ENCODE peak calls at places on chromosomes 6 and 20, in nine cellular contexts. One of them, this sample, is unnamed.

GRCh38 chr6:101445527-101445926 is 52.0 kb downstream of the GRIK2 start:
- DNase-seq in RPMI7951: peak; percentile 11
- DNase-seq in NCI-H345: no peak
- DNase-seq in PC-3: peak; percentile 28
- DNase-seq in KG1: no peak
- DNase-seq in Calu3: no peak
- DNase-seq in HAP-1: no peak
- DNase-seq in activated T-cell treated with anti-CD3 and anti-CD28 coated beads, Interleukin-2, amount 50 U/mL, for 72 hours: no peak
- DNase-seq in GM12865: no peak
- DNase-seq in this sample: no peak

GRCh38 chr20:34993941-34994508 is 38.4 kb downstream of the MYH7B start:
- DNase-seq in activated T-cell treated with anti-CD3 and anti-CD28 coated beads, Interleukin-2, amount 50 U/mL, for 72 hours: no peak
- DNase-seq in NCI-H345: no peak
- DNase-seq in PC-3: no peak
- DNase-seq in RPMI7951: no peak
- DNase-seq in HAP-1: no peak
- DNase-seq in KG1: no peak
- DNase-seq in GM12865: no peak
- DNase-seq in Calu3: no peak
- DNase-seq in this sample: no peak

GRCh38 chr20:49982072-49982345 is 771 bp upstream of the SNAI1 start:
- DNase-seq in activated T-cell treated with anti-CD3 and anti-CD28 coated beads, Interleukin-2, amount 50 U/mL, for 72 hours: no peak
- DNase-seq in GM12865: no peak
- DNase-seq in KG1: no peak
- DNase-seq in NCI-H345: no peak
- DNase-seq in RPMI7951: no peak
- DNase-seq in PC-3: no peak
- DNase-seq in HAP-1: no peak
- DNase-seq in Calu3: no peak
- DNase-seq in this sample: no peak

GRCh38 chr20:34996243-34996984 is 40.7 kb downstream of the MYH7B start:
- DNase-seq in KG1: no peak
- DNase-seq in HAP-1: no peak
- DNase-seq in NCI-H345: no peak
- DNase-seq in PC-3: no peak
- DNase-seq in GM12865: no peak
- DNase-seq in Calu3: no peak
- DNase-seq in activated T-cell treated with anti-CD3 and anti-CD28 coated beads, Interleukin-2, amount 50 U/mL, for 72 hours: no peak
- DNase-seq in RPMI7951: no peak
- DNase-seq in this sample: no peak

GRCh38 chr20:49385471-49385870 is 97.0 kb downstream of the KCNB1 start:
- DNase-seq in HAP-1: peak; percentile 49
- DNase-seq in PC-3: peak; percentile 59
- DNase-seq in NCI-H345: peak; percentile 30
- DNase-seq in Calu3: peak; percentile 53
- DNase-seq in GM12865: peak; percentile 29
- DNase-seq in activated T-cell treated with anti-CD3 and anti-CD28 coated beads, Interleukin-2, amount 50 U/mL, for 72 hours: peak; percentile 3
- DNase-seq in RPMI7951: peak; percentile 71
- DNase-seq in KG1: no peak
- DNase-seq in this sample: no peak

GRCh38 chr20:34703573-34704176 is 469 bp upstream of the TP53INP2 start:
- DNase-seq in RPMI7951: peak; percentile 38
- DNase-seq in activated T-cell treated with anti-CD3 and anti-CD28 coated beads, Interleukin-2, amount 50 U/mL, for 72 hours: no peak
- DNase-seq in Calu3: peak; percentile 44
- DNase-seq in PC-3: peak; percentile 48
- DNase-seq in NCI-H345: peak; percentile 40
- DNase-seq in KG1: no peak
- DNase-seq in GM12865: no peak
- DNase-seq in HAP-1: no peak
- DNase-seq in this sample: no peak

GRCh38 chr20:24657211-24657610 is 187.8 kb downstream of the SYNDIG1 start:
- DNase-seq in HAP-1: no peak
- DNase-seq in KG1: no peak
- DNase-seq in NCI-H345: no peak
- DNase-seq in activated T-cell treated with anti-CD3 and anti-CD28 coated beads, Interleukin-2, amount 50 U/mL, for 72 hours: no peak
- DNase-seq in GM12865: no peak
- DNase-seq in Calu3: no peak
- DNase-seq in RPMI7951: peak; percentile 83
- DNase-seq in PC-3: peak; percentile 81
- DNase-seq in this sample: no peak

GRCh38 chr20:2246081-2246491 is 49.7 kb upstream of the TGM3 start:
- DNase-seq in GM12865: no peak
- DNase-seq in NCI-H345: peak; percentile 37
- DNase-seq in RPMI7951: no peak
- DNase-seq in KG1: no peak
- DNase-seq in Calu3: no peak
- DNase-seq in PC-3: no peak
- DNase-seq in HAP-1: peak; percentile 69
- DNase-seq in activated T-cell treated with anti-CD3 and anti-CD28 coated beads, Interleukin-2, amount 50 U/mL, for 72 hours: no peak
- DNase-seq in this sample: no peak

GRCh38 chr20:15977026-15977425 is 596.2 kb downstream of the KIF16B start:
- DNase-seq in RPMI7951: no peak
- DNase-seq in GM12865: no peak
- DNase-seq in NCI-H345: no peak
- DNase-seq in PC-3: no peak
- DNase-seq in KG1: no peak
- DNase-seq in activated T-cell treated with anti-CD3 and anti-CD28 coated beads, Interleukin-2, amount 50 U/mL, for 72 hours: no peak
- DNase-seq in Calu3: no peak
- DNase-seq in HAP-1: no peak
- DNase-seq in this sample: no peak

GRCh38 chr6:35739645-35740517 is 3.0 kb downstream of the ARMC12 start:
- DNase-seq in Calu3: no peak
- DNase-seq in KG1: no peak
- DNase-seq in PC-3: no peak
- DNase-seq in GM12865: no peak
- DNase-seq in activated T-cell treated with anti-CD3 and anti-CD28 coated beads, Interleukin-2, amount 50 U/mL, for 72 hours: no peak
- DNase-seq in RPMI7951: no peak
- DNase-seq in HAP-1: peak; percentile 91
- DNase-seq in NCI-H345: no peak
- DNase-seq in this sample: no peak

GRCh38 chr6:21595951-21596378 is 2.4 kb downstream of the SOX4 start:
- DNase-seq in RPMI7951: no peak
- DNase-seq in HAP-1: no peak
- DNase-seq in KG1: no peak
- DNase-seq in PC-3: no peak
- DNase-seq in GM12865: no peak
- DNase-seq in NCI-H345: peak; percentile 31
- DNase-seq in activated T-cell treated with anti-CD3 and anti-CD28 coated beads, Interleukin-2, amount 50 U/mL, for 72 hours: peak; percentile 29
- DNase-seq in Calu3: peak; percentile 48
- DNase-seq in this sample: no peak

GRCh38 chr6:3409699-3410384 is 47.0 kb downstream of the SLC22A23 start:
- DNase-seq in NCI-H345: no peak
- DNase-seq in HAP-1: no peak
- DNase-seq in KG1: no peak
- DNase-seq in activated T-cell treated with anti-CD3 and anti-CD28 coated beads, Interleukin-2, amount 50 U/mL, for 72 hours: no peak
- DNase-seq in GM12865: no peak
- DNase-seq in RPMI7951: no peak
- DNase-seq in Calu3: peak; percentile 20
- DNase-seq in PC-3: no peak
- DNase-seq in this sample: no peak

GRCh38 chr6:102619585-102619984 is 1226.1 kb downstream of the GRIK2 start:
- DNase-seq in KG1: no peak
- DNase-seq in GM12865: no peak
- DNase-seq in activated T-cell treated with anti-CD3 and anti-CD28 coated beads, Interleukin-2, amount 50 U/mL, for 72 hours: no peak
- DNase-seq in PC-3: peak; percentile 5
- DNase-seq in RPMI7951: no peak
- DNase-seq in HAP-1: peak; percentile 42
- DNase-seq in Calu3: no peak
- DNase-seq in NCI-H345: no peak
- DNase-seq in this sample: no peak

GRCh38 chr6:135651964-135652755 is 154.6 kb upstream of the AHI1 start:
- DNase-seq in KG1: peak; percentile 16
- DNase-seq in activated T-cell treated with anti-CD3 and anti-CD28 coated beads, Interleukin-2, amount 50 U/mL, for 72 hours: no peak
- DNase-seq in HAP-1: no peak
- DNase-seq in PC-3: no peak
- DNase-seq in RPMI7951: no peak
- DNase-seq in Calu3: no peak
- DNase-seq in NCI-H345: no peak
- DNase-seq in GM12865: peak; percentile 66
- DNase-seq in this sample: no peak

GRCh38 chr6:17589402-17590116 is 10.5 kb upstream of the FAM8A1 start:
- DNase-seq in PC-3: peak; percentile 93
- DNase-seq in KG1: no peak
- DNase-seq in Calu3: peak; percentile 59
- DNase-seq in NCI-H345: no peak
- DNase-seq in HAP-1: no peak
- DNase-seq in RPMI7951: peak; percentile 82
- DNase-seq in GM12865: peak; percentile 24
- DNase-seq in activated T-cell treated with anti-CD3 and anti-CD28 coated beads, Interleukin-2, amount 50 U/mL, for 72 hours: no peak
- DNase-seq in this sample: no peak

GRCh38 chr6:17666646-17667045 is 40.1 kb downstream of the NUP153 start:
- DNase-seq in NCI-H345: no peak
- DNase-seq in HAP-1: peak; percentile 17
- DNase-seq in KG1: no peak
- DNase-seq in GM12865: no peak
- DNase-seq in activated T-cell treated with anti-CD3 and anti-CD28 coated beads, Interleukin-2, amount 50 U/mL, for 72 hours: no peak
- DNase-seq in PC-3: no peak
- DNase-seq in Calu3: no peak
- DNase-seq in RPMI7951: peak; percentile 28
- DNase-seq in this sample: no peak

GRCh38 chr6:30885999-30886896 is 1.9 kb downstream of the DDR1 start:
- DNase-seq in RPMI7951: peak; percentile 97
- DNase-seq in KG1: no peak
- DNase-seq in Calu3: peak; percentile 87
- DNase-seq in HAP-1: peak; percentile 63
- DNase-seq in activated T-cell treated with anti-CD3 and anti-CD28 coated beads, Interleukin-2, amount 50 U/mL, for 72 hours: no peak
- DNase-seq in GM12865: no peak
- DNase-seq in NCI-H345: peak; percentile 81
- DNase-seq in PC-3: peak; percentile 90
- DNase-seq in this sample: no peak

GRCh38 chr6:144449911-144450690 is 165.0 kb downstream of the UTRN start:
- DNase-seq in NCI-H345: no peak
- DNase-seq in GM12865: no peak
- DNase-seq in PC-3: no peak
- DNase-seq in RPMI7951: no peak
- DNase-seq in KG1: no peak
- DNase-seq in activated T-cell treated with anti-CD3 and anti-CD28 coated beads, Interleukin-2, amount 50 U/mL, for 72 hours: no peak
- DNase-seq in HAP-1: no peak
- DNase-seq in Calu3: no peak
- DNase-seq in this sample: no peak

GRCh38 chr6:41767112-41767946 is 12.4 kb downstream of the FRS3 start:
- DNase-seq in KG1: no peak
- DNase-seq in activated T-cell treated with anti-CD3 and anti-CD28 coated beads, Interleukin-2, amount 50 U/mL, for 72 hours: no peak
- DNase-seq in GM12865: no peak
- DNase-seq in PC-3: peak; percentile 93
- DNase-seq in HAP-1: peak; percentile 22
- DNase-seq in RPMI7951: peak; percentile 92
- DNase-seq in Calu3: peak; percentile 79
- DNase-seq in NCI-H345: no peak
- DNase-seq in this sample: no peak

GRCh38 chr20:3013771-3014170 is 29.7 kb upstream of the GNRH2 start:
- DNase-seq in Calu3: no peak
- DNase-seq in RPMI7951: no peak
- DNase-seq in KG1: no peak
- DNase-seq in activated T-cell treated with anti-CD3 and anti-CD28 coated beads, Interleukin-2, amount 50 U/mL, for 72 hours: no peak
- DNase-seq in PC-3: no peak
- DNase-seq in GM12865: no peak
- DNase-seq in HAP-1: no peak
- DNase-seq in NCI-H345: no peak
- DNase-seq in this sample: no peak

GRCh38 chr20:17747431-17747846 is 47.7 kb downstream of the BANF2 start:
- DNase-seq in activated T-cell treated with anti-CD3 and anti-CD28 coated beads, Interleukin-2, amount 50 U/mL, for 72 hours: no peak
- DNase-seq in KG1: no peak
- DNase-seq in HAP-1: no peak
- DNase-seq in NCI-H345: no peak
- DNase-seq in RPMI7951: peak; percentile 93
- DNase-seq in Calu3: peak; percentile 5
- DNase-seq in GM12865: peak; percentile 16
- DNase-seq in PC-3: peak; percentile 89
- DNase-seq in this sample: no peak

GRCh38 chr6:167858086-167858591 is 31.4 kb downstream of the AFDN start:
- DNase-seq in KG1: no peak
- DNase-seq in GM12865: no peak
- DNase-seq in RPMI7951: peak; percentile 73
- DNase-seq in NCI-H345: no peak
- DNase-seq in Calu3: no peak
- DNase-seq in HAP-1: no peak
- DNase-seq in activated T-cell treated with anti-CD3 and anti-CD28 coated beads, Interleukin-2, amount 50 U/mL, for 72 hours: no peak
- DNase-seq in PC-3: no peak
- DNase-seq in this sample: no peak

GRCh38 chr6:142318714-142319113 is 16.9 kb downstream of the ADGRG6 start:
- DNase-seq in RPMI7951: no peak
- DNase-seq in HAP-1: no peak
- DNase-seq in GM12865: no peak
- DNase-seq in Calu3: no peak
- DNase-seq in KG1: no peak
- DNase-seq in NCI-H345: no peak
- DNase-seq in PC-3: no peak
- DNase-seq in activated T-cell treated with anti-CD3 and anti-CD28 coated beads, Interleukin-2, amount 50 U/mL, for 72 hours: no peak
- DNase-seq in this sample: no peak

GRCh38 chr20:11516448-11516847 is 401.2 kb upstream of the BTBD3 start:
- DNase-seq in HAP-1: no peak
- DNase-seq in NCI-H345: no peak
- DNase-seq in GM12865: no peak
- DNase-seq in Calu3: no peak
- DNase-seq in KG1: no peak
- DNase-seq in PC-3: no peak
- DNase-seq in RPMI7951: no peak
- DNase-seq in activated T-cell treated with anti-CD3 and anti-CD28 coated beads, Interleukin-2, amount 50 U/mL, for 72 hours: no peak
- DNase-seq in this sample: no peak

GRCh38 chr20:23664954-23665353 is 23.9 kb downstream of the CST4 start:
- DNase-seq in PC-3: no peak
- DNase-seq in GM12865: no peak
- DNase-seq in RPMI7951: no peak
- DNase-seq in NCI-H345: no peak
- DNase-seq in HAP-1: no peak
- DNase-seq in activated T-cell treated with anti-CD3 and anti-CD28 coated beads, Interleukin-2, amount 50 U/mL, for 72 hours: no peak
- DNase-seq in KG1: no peak
- DNase-seq in Calu3: no peak
- DNase-seq in this sample: no peak

GRCh38 chr6:161137839-161138544 is 135.9 kb downstream of the AGPAT4 start:
- DNase-seq in PC-3: peak; percentile 77
- DNase-seq in Calu3: no peak
- DNase-seq in HAP-1: no peak
- DNase-seq in GM12865: no peak
- DNase-seq in activated T-cell treated with anti-CD3 and anti-CD28 coated beads, Interleukin-2, amount 50 U/mL, for 72 hours: no peak
- DNase-seq in KG1: no peak
- DNase-seq in RPMI7951: peak; percentile 42
- DNase-seq in NCI-H345: no peak
- DNase-seq in this sample: no peak

GRCh38 chr6:118639054-118639964 is 12.1 kb downstream of the CEP85L start:
- DNase-seq in HAP-1: no peak
- DNase-seq in KG1: no peak
- DNase-seq in NCI-H345: no peak
- DNase-seq in GM12865: peak; percentile 27
- DNase-seq in Calu3: no peak
- DNase-seq in activated T-cell treated with anti-CD3 and anti-CD28 coated beads, Interleukin-2, amount 50 U/mL, for 72 hours: no peak
- DNase-seq in PC-3: no peak
- DNase-seq in RPMI7951: no peak
- DNase-seq in this sample: no peak

GRCh38 chr6:131398176-131398575 is 174.8 kb upstream of the ARG1 start:
- DNase-seq in KG1: no peak
- DNase-seq in HAP-1: no peak
- DNase-seq in GM12865: no peak
- DNase-seq in Calu3: peak; percentile 38
- DNase-seq in NCI-H345: no peak
- DNase-seq in RPMI7951: no peak
- DNase-seq in PC-3: no peak
- DNase-seq in activated T-cell treated with anti-CD3 and anti-CD28 coated beads, Interleukin-2, amount 50 U/mL, for 72 hours: no peak
- DNase-seq in this sample: no peak

GRCh38 chr6:9535106-9535505 is 879.8 kb downstream of the TFAP2A start:
- DNase-seq in NCI-H345: no peak
- DNase-seq in HAP-1: no peak
- DNase-seq in GM12865: no peak
- DNase-seq in KG1: no peak
- DNase-seq in PC-3: no peak
- DNase-seq in activated T-cell treated with anti-CD3 and anti-CD28 coated beads, Interleukin-2, amount 50 U/mL, for 72 hours: no peak
- DNase-seq in Calu3: no peak
- DNase-seq in RPMI7951: no peak
- DNase-seq in this sample: no peak

GRCh38 chr20:36092424-36093024 is 62.0 kb upstream of the EPB41L1 start:
- DNase-seq in PC-3: peak; percentile 25
- DNase-seq in KG1: no peak
- DNase-seq in Calu3: peak; percentile 72
- DNase-seq in HAP-1: no peak
- DNase-seq in GM12865: no peak
- DNase-seq in NCI-H345: peak; percentile 50
- DNase-seq in RPMI7951: no peak
- DNase-seq in activated T-cell treated with anti-CD3 and anti-CD28 coated beads, Interleukin-2, amount 50 U/mL, for 72 hours: peak; percentile 40
- DNase-seq in this sample: no peak

GRCh38 chr20:11200423-11200822 is 526.6 kb upstream of the JAG1 start:
- DNase-seq in RPMI7951: no peak
- DNase-seq in activated T-cell treated with anti-CD3 and anti-CD28 coated beads, Interleukin-2, amount 50 U/mL, for 72 hours: no peak
- DNase-seq in PC-3: peak; percentile 17
- DNase-seq in KG1: no peak
- DNase-seq in NCI-H345: no peak
- DNase-seq in Calu3: no peak
- DNase-seq in HAP-1: no peak
- DNase-seq in GM12865: no peak
- DNase-seq in this sample: no peak